ENCODE peak calls at places on chromosomes 7 and 10, in five cellular contexts. R is spleen, E is cardiac muscle cell, A is transverse colon, K is body of pancreas. G is an unnamed sample.

GRCh38 chr10:110395350-110396283 is 90.9 kb upstream of the SMNDC1 start:
- DNase-seq in R (no peak), K (peak), E (peak), A (peak), G (no peak)

GRCh38 chr7:107130487-107131220 is 38.1 kb upstream of the HBP1 start:
- DNase-seq in E (no peak), R (no peak), A (no peak), K (no peak), G (no peak)

GRCh38 chr10:57249615-57250281 is 888.7 kb upstream of the ZWINT start:
- DNase-seq in E (no peak), K (no peak), R (peak), A (no peak), G (no peak)

GRCh38 chr7:103636153-103636552 is 190.1 kb upstream of the SLC26A5 start:
- DNase-seq in K (no peak), R (no peak), E (peak), A (no peak), G (no peak)

GRCh38 chr10:113099431-113100298 is 149.6 kb downstream of the TCF7L2 start:
- DNase-seq in R (no peak), A (no peak), K (no peak), E (peak), G (no peak)

GRCh38 chr10:132678436-132679216 is 107.3 kb downstream of the NKX6-2 start:
- DNase-seq in R (peak), K (peak), E (no peak), A (no peak), G (peak)

GRCh38 chr7:33870120-33870519 is 35.2 kb upstream of the BMPER start:
- DNase-seq in R (no peak), E (no peak), A (no peak), K (no peak), G (no peak)

GRCh38 chr7:1087952-1088920 is at the start of gene GPER1:
- DNase-seq in K (peak), R (no peak), A (peak), E (peak), G (peak)

GRCh38 chr10:2020841-2021240 is 283.5 kb upstream of the ADARB2 start:
- DNase-seq in K (no peak), A (no peak), E (no peak), R (no peak), G (no peak)

GRCh38 chr7:117755136-117755535 is 118.1 kb downstream of the CTTNBP2 start:
- DNase-seq in R (no peak), K (no peak), A (no peak), E (no peak), G (no peak)

GRCh38 chr7:102125127-102125561 is 161.5 kb upstream of the SH2B2 start:
- DNase-seq in R (peak), E (peak), K (no peak), A (peak), G (peak)

GRCh38 chr7:105387621-105388372 is 924 bp downstream of the SRPK2 start:
- DNase-seq in R (peak), A (peak), E (peak), K (peak), G (peak)

GRCh38 chr7:39622609-39623311 is 612 bp upstream of the RALA start:
- DNase-seq in E (no peak), A (no peak), R (no peak), K (no peak), G (no peak)

GRCh38 chr10:115095758-115096157 is 2.6 kb downstream of the ATRNL1 start:
- DNase-seq in E (no peak), A (no peak), K (no peak), R (no peak), G (no peak)

GRCh38 chr7:24401628-24402593 is 117.9 kb downstream of the NPY start:
- DNase-seq in K (no peak), R (no peak), A (no peak), E (peak), G (no peak)

GRCh38 chr7:29637374-29637773 is 73.7 kb downstream of the PRR15 start:
- DNase-seq in A (no peak), K (no peak), R (no peak), E (no peak), G (no peak)

GRCh38 chr7:150799741-150800575 is at the start of gene TMEM176B:
- DNase-seq in E (no peak), R (no peak), A (peak), K (no peak), G (no peak)

GRCh38 chr10:82037076-82037475 is 162.1 kb downstream of the NRG3 start:
- DNase-seq in A (no peak), R (no peak), K (no peak), E (no peak), G (no peak)

GRCh38 chr10:76432274-76433012 is 1001.0 kb downstream of the LRMDA start:
- DNase-seq in K (no peak), A (peak), R (no peak), E (peak), G (no peak)

GRCh38 chr7:14822481-14822854 is 80.1 kb downstream of the DGKB start:
- DNase-seq in A (no peak), R (no peak), E (no peak), K (no peak), G (no peak)

GRCh38 chr10:93413252-93413689 is 68.9 kb downstream of the MYOF start:
- DNase-seq in E (peak), R (no peak), K (no peak), A (no peak), G (no peak)

GRCh38 chr10:128047337-128047736 is 78.9 kb downstream of the MKI67 start:
- DNase-seq in K (no peak), E (peak), R (peak), A (peak), G (peak)

GRCh38 chr10:24862586-24862985 is 89.8 kb downstream of the PRTFDC1 start:
- DNase-seq in R (no peak), A (no peak), K (no peak), E (no peak), G (no peak)

GRCh38 chr10:31350891-31351290 is 31.9 kb downstream of the ZEB1 start:
- DNase-seq in K (no peak), E (no peak), A (no peak), R (no peak), G (no peak)

GRCh38 chr7:142669074-142669654 is 80.1 kb upstream of the PRSS1 start:
- DNase-seq in K (no peak), R (no peak), A (no peak), E (peak), G (no peak)

GRCh38 chr10:130044067-130045061 is 66.3 kb downstream of the C10orf143 start:
- DNase-seq in R (no peak), E (no peak), A (no peak), K (peak), G (peak)

GRCh38 chr10:123327450-123327849 is 173.2 kb downstream of the BUB3 start:
- DNase-seq in R (no peak), A (no peak), E (no peak), K (no peak), G (no peak)

GRCh38 chr10:123325663-123326175 is 171.5 kb downstream of the BUB3 start:
- DNase-seq in K (no peak), E (no peak), R (no peak), A (no peak), G (no peak)

GRCh38 chr10:123326674-123327073 is 172.5 kb downstream of the BUB3 start:
- DNase-seq in E (no peak), K (no peak), R (no peak), A (no peak), G (no peak)

GRCh38 chr10:123331438-123331837 is 177.2 kb downstream of the BUB3 start:
- DNase-seq in A (no peak), E (peak), R (no peak), K (no peak), G (no peak)
- H3K27ac ChIP-seq in A (no peak), E (no peak), R (no peak), K (no peak), G (no peak)

GRCh38 chr10:11014671-11015141 is 3.0 kb upstream of the CELF2 start:
- DNase-seq in E (no peak), R (no peak), A (peak), K (no peak), G (no peak)
- H3K27ac ChIP-seq in E (no peak), R (no peak), A (peak), K (no peak), G (peak)

GRCh38 chr7:46133741-46134140 is 212.7 kb upstream of the IGFBP3 start:
- DNase-seq in K (no peak), A (no peak), E (no peak), R (peak), G (no peak)
- H3K27ac ChIP-seq in K (no peak), A (no peak), E (no peak), R (no peak), G (no peak)

DNA sequence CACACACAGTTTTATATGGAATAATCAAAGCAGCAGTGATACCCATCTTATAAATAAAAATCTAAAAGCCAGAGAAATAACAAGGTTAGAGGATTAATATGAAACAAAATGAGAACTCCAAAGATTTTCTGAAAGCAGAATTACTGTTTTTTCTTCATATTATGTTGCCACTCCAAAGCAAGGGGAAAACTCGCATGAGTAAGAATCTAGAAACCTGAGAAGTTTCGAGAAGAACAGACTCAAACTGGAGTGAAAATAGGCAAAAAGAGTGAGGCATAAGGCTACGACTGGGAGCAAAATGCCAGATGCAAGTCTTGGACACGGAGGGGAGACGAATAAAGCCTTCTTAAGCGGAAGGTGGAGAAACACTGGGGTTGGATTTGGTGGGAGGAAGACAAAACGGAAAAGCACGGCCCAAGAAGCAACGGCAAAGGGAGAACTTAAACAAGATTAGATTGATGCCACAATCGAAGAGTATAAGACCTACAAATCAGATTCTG is 923 bp downstream of the TNPO3 start:
- DNase-seq in A (no peak), K (no peak), E (peak), R (no peak), G (no peak)
- H3K27ac ChIP-seq in A (peak), K (peak), E (peak), R (peak), G (peak)

DNA sequence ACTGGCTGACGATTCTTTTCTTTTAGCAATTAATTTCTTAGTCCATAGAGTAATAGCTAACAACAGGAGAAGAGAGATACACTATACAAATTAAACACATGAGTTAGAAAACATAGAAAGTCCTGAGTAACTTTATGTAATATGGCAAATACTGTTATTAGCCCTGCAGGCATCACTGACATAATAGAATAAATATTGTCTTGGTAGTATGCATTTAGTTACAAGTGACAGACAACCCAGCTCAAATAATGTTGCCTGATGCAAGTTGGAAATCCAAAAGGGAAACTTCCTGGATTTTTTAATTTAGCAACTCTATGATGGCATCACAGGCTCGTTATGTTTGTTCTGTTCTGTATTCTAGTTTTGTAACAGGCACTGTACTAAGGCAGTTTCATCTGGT is 95.1 kb downstream of the DKK1 start:
- DNase-seq in E (no peak), K (no peak), A (no peak), R (no peak), G (no peak)
- H3K27ac ChIP-seq in E (no peak), K (no peak), A (no peak), R (no peak), G (no peak)